ENCODE peak calls at places on chromosomes 11 and 22, in nine cellular contexts. M is CD8-positive, alpha-beta T cell; A is cardiac muscle cell; V is A549; K is NB4; J is DND-41; I is mammary epithelial cell; U is MM.1S; Q is left lung. E is an unnamed sample.

GRCh38 chr22:39999144-39999757 is 4.5 kb downstream of the FAM83F start:
- DNase-seq in J (no peak), Q (no peak), K (peak), U (no peak), A (no peak), I (no peak), M (no peak), V (peak), E (no peak)

GRCh38 chr22:41873391-41873790 is 40.5 kb downstream of the SREBF2 start:
- DNase-seq in K (no peak), Q (no peak), U (no peak), J (no peak), A (no peak), M (no peak), V (no peak), I (no peak), E (no peak)

GRCh38 chr11:66835762-66836405 is 7.4 kb upstream of the RCE1 start:
- DNase-seq in U (no peak), M (no peak), A (no peak), Q (no peak), K (no peak), I (no peak), V (no peak), J (no peak), E (no peak)

GRCh38 chr11:125201525-125202121 is 37.1 kb downstream of the PKNOX2 start:
- DNase-seq in A (no peak), Q (no peak), K (no peak), V (no peak), M (no peak), U (no peak), J (no peak), I (peak), E (no peak)

GRCh38 chr11:117231637-117232021 is 244 bp downstream of the PCSK7 start:
- DNase-seq in M (no peak), V (no peak), K (peak), A (no peak), U (no peak), Q (no peak), J (no peak), I (no peak), E (no peak)

GRCh38 chr22:31621507-31622160 is 40.4 kb downstream of the PISD start:
- DNase-seq in I (no peak), U (no peak), V (no peak), M (no peak), K (no peak), A (no peak), J (no peak), Q (no peak), E (no peak)

GRCh38 chr11:92941676-92942571 is 27.5 kb upstream of the MTNR1B start:
- DNase-seq in J (no peak), I (peak), Q (no peak), V (peak), A (peak), K (peak), U (peak), M (no peak), E (no peak)

GRCh38 chr22:26847046-26847445 is 189.7 kb downstream of the MIAT start:
- DNase-seq in J (no peak), V (no peak), A (no peak), I (no peak), Q (no peak), U (no peak), K (no peak), M (no peak), E (no peak)

GRCh38 chr22:30605449-30606110 is 1.4 kb upstream of the TCN2 start:
- DNase-seq in Q (peak), I (peak), A (peak), K (peak), U (peak), M (peak), J (no peak), V (peak), E (peak)

GRCh38 chr11:78635814-78636506 is 61.3 kb upstream of the NARS2 start:
- DNase-seq in M (no peak), A (no peak), Q (no peak), I (no peak), K (no peak), J (no peak), U (peak), V (no peak), E (no peak)

GRCh38 chr11:64250875-64251721 is at the start of gene PLCB3:
- DNase-seq in M (peak), J (peak), I (peak), V (no peak), U (peak), A (peak), K (peak), Q (peak), E (peak)

GRCh38 chr11:126113515-126113957 is 50.9 kb upstream of the CDON start:
- DNase-seq in J (no peak), U (no peak), V (peak), I (peak), A (peak), K (peak), Q (peak), M (no peak), E (no peak)

GRCh38 chr11:97247601-97248000 is 857.8 kb downstream of the JRKL start:
- DNase-seq in V (no peak), J (no peak), A (no peak), U (no peak), I (no peak), K (no peak), M (no peak), Q (no peak), E (no peak)

GRCh38 chr11:3137486-3138177 is 27.5 kb downstream of the OSBPL5 start:
- DNase-seq in V (no peak), M (no peak), Q (peak), I (no peak), J (peak), A (no peak), K (peak), U (no peak), E (no peak)

GRCh38 chr11:3134218-3134621 is 30.9 kb downstream of the OSBPL5 start:
- DNase-seq in K (no peak), A (no peak), M (no peak), J (no peak), U (no peak), Q (peak), I (no peak), V (no peak), E (no peak)

GRCh38 chr11:3136542-3137455 is 28.3 kb downstream of the OSBPL5 start:
- DNase-seq in A (no peak), K (peak), Q (peak), I (no peak), V (no peak), M (no peak), U (no peak), J (no peak), E (peak)

GRCh38 chr11:3134651-3135490 is 30.2 kb downstream of the OSBPL5 start:
- DNase-seq in K (no peak), M (no peak), J (no peak), A (no peak), Q (peak), I (no peak), V (no peak), U (no peak), E (peak)

GRCh38 chr11:3135491-3136440 is 29.3 kb downstream of the OSBPL5 start:
- DNase-seq in A (no peak), J (peak), Q (peak), K (peak), V (no peak), I (no peak), M (no peak), U (no peak), E (peak)
- TF ChIP-seq CTCF in A (no peak), J (no peak), Q (no peak), K (peak), V (no peak), I (no peak), M (no peak), U (no peak), E (no peak)

GRCh38 chr11:68027667-68028066 is 2.8 kb upstream of the NDUFS8 start:
- DNase-seq in I (no peak), V (no peak), M (no peak), A (no peak), J (no peak), Q (no peak), U (no peak), K (no peak), E (no peak)

GRCh38 chr11:68025047-68025446 is 5.4 kb upstream of the NDUFS8 start:
- DNase-seq in A (no peak), V (no peak), J (no peak), U (no peak), Q (no peak), M (no peak), K (peak), I (no peak), E (no peak)

GRCh38 chr11:68022531-68022930 is 8.0 kb upstream of the NDUFS8 start:
- DNase-seq in V (no peak), U (no peak), J (no peak), I (no peak), K (no peak), Q (no peak), M (no peak), A (no peak), E (no peak)

GRCh38 chr11:68026391-68027105 is 3.9 kb upstream of the NDUFS8 start:
- DNase-seq in K (no peak), U (no peak), V (no peak), Q (no peak), I (no peak), J (no peak), A (no peak), M (no peak), E (no peak)

DNA sequence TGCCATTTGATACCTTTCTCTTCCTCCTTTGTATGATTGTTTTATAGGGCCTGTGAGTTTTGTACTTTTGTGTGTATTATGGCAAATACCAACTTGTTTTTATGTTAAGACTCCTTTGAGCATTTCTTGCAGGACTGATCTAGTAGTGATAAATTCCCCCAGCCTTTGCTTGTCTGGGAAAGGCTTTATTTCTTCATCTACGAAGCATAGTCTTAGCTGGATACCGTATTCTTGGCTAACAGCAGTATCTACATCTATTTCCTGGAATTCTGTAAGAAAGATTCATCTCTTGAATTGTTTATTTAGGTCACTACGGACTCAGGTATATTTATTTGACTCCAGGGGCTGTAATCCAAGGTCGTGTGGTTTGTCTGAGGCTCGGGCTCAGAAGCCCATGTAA is 6.0 kb upstream of the NDUFS8 start:
- DNase-seq in Q (no peak), A (no peak), I (no peak), K (no peak), U (no peak), M (no peak), J (no peak), V (no peak), E (no peak)
- TF ChIP-seq CTCF in Q (no peak), A (no peak), I (no peak), K (no peak), U (no peak), M (no peak), J (no peak), V (no peak), E (no peak)

DNA sequence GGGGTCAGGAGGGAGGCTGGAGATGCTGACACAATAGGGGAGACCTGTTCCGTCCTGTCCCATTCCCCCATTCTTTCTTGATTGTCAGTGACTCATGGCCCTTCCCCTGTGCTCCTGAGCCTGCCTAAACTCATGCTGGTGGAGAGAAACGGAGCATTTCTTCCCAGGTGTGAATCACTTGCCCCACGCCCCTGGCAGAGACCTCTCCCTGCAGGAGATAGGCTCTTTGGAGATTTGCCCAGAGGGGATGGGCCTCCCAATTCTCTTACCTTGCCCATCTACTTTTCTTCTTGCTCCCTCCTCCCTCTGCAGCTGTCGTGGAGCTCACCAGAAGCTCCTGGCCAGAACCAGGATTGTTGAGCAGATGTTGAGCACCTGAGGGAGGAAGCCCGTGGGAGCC is 121.9 kb upstream of the OR9Q1 start:
- DNase-seq in A (no peak), J (no peak), Q (no peak), K (no peak), V (no peak), I (peak), M (no peak), U (no peak), E (no peak)
- TF ChIP-seq CTCF in A (no peak), J (no peak), Q (no peak), K (no peak), V (no peak), I (no peak), M (no peak), U (no peak), E (no peak)

GRCh38 chr11:62508336-62509058 is 38.1 kb downstream of the AHNAK start:
- DNase-seq in I (peak), A (peak), Q (peak), U (peak), M (no peak), K (peak), J (no peak), V (peak), E (peak)
- TF ChIP-seq CTCF in I (peak), A (peak), Q (peak), U (peak), M (no peak), K (peak), J (no peak), V (peak), E (peak)

GRCh38 chr22:50626856-50627451 is 998 bp downstream of the ARSA start:
- DNase-seq in Q (no peak), J (no peak), M (no peak), I (no peak), K (no peak), A (no peak), V (no peak), U (no peak), E (no peak)

GRCh38 chr22:50627452-50627913 is 469 bp downstream of the ARSA start:
- DNase-seq in Q (no peak), A (peak), J (peak), K (peak), I (peak), U (peak), M (no peak), V (no peak), E (no peak)

GRCh38 chr22:50628543-50629134 is 687 bp upstream of the ARSA start:
- DNase-seq in U (no peak), Q (no peak), M (peak), A (no peak), V (no peak), J (no peak), I (no peak), K (no peak), E (no peak)

GRCh38 chr22:50626314-50626855 is 1.6 kb downstream of the ARSA start:
- DNase-seq in V (no peak), U (no peak), I (no peak), J (no peak), M (no peak), A (no peak), Q (no peak), K (no peak), E (no peak)

GRCh38 chr22:50627914-50628542 is at the start of gene ARSA:
- DNase-seq in Q (peak), V (no peak), I (peak), J (peak), A (peak), U (peak), K (peak), M (peak), E (peak)
- TF ChIP-seq CTCF in Q (no peak), V (peak), I (peak), J (peak), A (peak), U (peak), K (peak), M (no peak), E (peak)

GRCh38 chr11:121055076-121055475 is 31.2 kb downstream of the TBCEL start:
- DNase-seq in J (no peak), V (no peak), U (no peak), I (no peak), K (no peak), M (no peak), Q (no peak), A (no peak), E (no peak)

GRCh38 chr11:121059605-121060004 is 35.7 kb downstream of the TBCEL start:
- DNase-seq in M (no peak), K (peak), A (no peak), J (no peak), V (no peak), Q (no peak), U (peak), I (no peak), E (no peak)

GRCh38 chr11:121057922-121058321 is 34.0 kb downstream of the TBCEL start:
- DNase-seq in Q (no peak), I (no peak), M (no peak), V (no peak), U (no peak), J (no peak), K (no peak), A (no peak), E (no peak)

GRCh38 chr11:121054266-121054665 is 30.4 kb downstream of the TBCEL start:
- DNase-seq in A (no peak), V (no peak), M (no peak), J (no peak), K (no peak), Q (no peak), U (no peak), I (no peak), E (no peak)

DNA sequence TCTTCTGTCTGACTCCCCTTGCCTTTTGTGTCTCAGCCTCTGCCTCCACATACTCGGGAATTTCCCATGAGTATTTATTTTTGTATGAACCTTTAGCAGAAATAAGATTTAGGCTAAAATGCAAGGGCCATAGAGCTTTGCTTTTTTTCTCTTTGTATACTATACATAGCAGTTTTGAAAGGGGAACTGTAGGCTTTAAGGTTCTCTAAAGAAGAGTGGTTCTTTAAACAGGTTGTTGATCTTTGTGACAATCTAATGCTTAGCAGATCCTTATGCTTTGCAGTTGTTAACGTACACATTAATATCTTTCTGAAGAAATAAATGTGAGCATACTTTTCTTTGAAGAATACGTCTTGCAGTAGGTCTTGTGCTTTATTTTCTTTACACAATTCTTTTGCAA is 35.0 kb downstream of the TBCEL start:
- DNase-seq in A (no peak), I (no peak), J (no peak), U (no peak), K (no peak), M (no peak), Q (no peak), V (no peak), E (no peak)
- TF ChIP-seq CTCF in A (no peak), I (no peak), J (no peak), U (no peak), K (no peak), M (no peak), Q (no peak), V (no peak), E (no peak)

DNA sequence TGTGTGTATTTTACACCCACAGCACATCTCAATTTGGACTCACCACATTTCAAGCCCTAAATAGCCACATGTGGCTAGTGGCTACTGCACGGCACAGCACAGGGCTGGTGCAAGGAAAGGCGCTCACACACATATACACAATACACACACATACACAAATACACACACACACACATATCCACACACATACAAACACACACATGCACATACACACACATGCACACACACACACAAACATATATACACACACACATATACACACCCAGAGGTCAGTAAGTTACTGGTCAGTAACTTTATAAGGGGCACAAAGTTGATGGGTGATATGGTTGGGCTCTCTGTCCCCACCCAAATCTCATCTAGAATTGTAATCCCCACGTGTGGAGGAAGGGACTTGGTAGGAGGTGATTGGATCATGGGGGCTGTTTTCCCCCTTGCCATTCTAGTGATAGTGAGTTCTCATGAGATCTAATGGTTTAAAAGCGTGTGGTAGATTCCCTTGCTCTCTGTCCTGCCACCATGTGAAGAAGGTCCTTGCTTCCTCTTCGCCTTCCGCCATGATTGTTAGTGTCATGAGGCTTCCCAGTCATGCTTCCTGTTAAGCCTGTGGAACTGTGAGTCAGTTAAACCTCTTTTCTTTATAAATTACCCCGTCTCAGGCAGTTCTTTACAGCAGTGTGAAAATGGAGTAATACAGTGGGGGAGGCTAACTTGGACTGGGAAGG is 37.6 kb upstream of the DKK3 start:
- DNase-seq in K (no peak), J (no peak), U (no peak), A (no peak), I (no peak), Q (no peak), M (no peak), V (no peak), E (peak)
- TF ChIP-seq CTCF in K (no peak), J (no peak), U (no peak), A (no peak), I (no peak), Q (no peak), M (no peak), V (no peak), E (no peak)

GRCh38 chr11:77561257-77561656 is 28.5 kb upstream of the AQP11 start:
- DNase-seq in U (no peak), J (no peak), Q (no peak), V (no peak), I (no peak), K (no peak), A (no peak), M (no peak), E (no peak)

GRCh38 chr11:77560605-77561004 is 29.1 kb upstream of the AQP11 start:
- DNase-seq in K (no peak), J (no peak), M (no peak), A (no peak), Q (no peak), I (peak), V (no peak), U (no peak), E (no peak)

GRCh38 chr11:77558380-77558779 is 31.4 kb upstream of the AQP11 start:
- DNase-seq in Q (no peak), J (no peak), K (no peak), V (no peak), I (no peak), M (no peak), A (no peak), U (no peak), E (no peak)

GRCh38 chr11:77559686-77560425 is 29.9 kb upstream of the AQP11 start:
- DNase-seq in M (no peak), A (no peak), U (no peak), V (peak), K (peak), Q (no peak), J (no peak), I (peak), E (no peak)

GRCh38 chr11:77557553-77557952 is 32.2 kb upstream of the AQP11 start:
- DNase-seq in I (no peak), K (peak), Q (no peak), M (no peak), V (no peak), A (peak), J (no peak), U (peak), E (no peak)
- TF ChIP-seq CTCF in I (peak), K (peak), Q (no peak), M (no peak), V (peak), A (peak), J (peak), U (peak), E (no peak)

GRCh38 chr11:112227002-112227401 is 774 bp downstream of the PTS start:
- DNase-seq in K (peak), M (no peak), Q (no peak), V (peak), J (no peak), I (peak), A (peak), U (no peak), E (no peak)
- TF ChIP-seq CTCF in K (no peak), M (no peak), Q (no peak), V (no peak), J (no peak), I (no peak), A (no peak), U (no peak), E (no peak)

E was measured in CD14-positive monocyte.